ENCODE peak calls at places on chromosome 12, in four cellular contexts. One of them, this sample, is unnamed.

GRCh38 chr12:96907681-96908163 is 665 bp downstream of the NEDD1 start:
- DNase-seq in stimulated activated CD8-positive, alpha-beta memory T cell treated with anti-CD3 and anti-CD28 coated beads, Interleukin-4, amount 100 ng/mL, for 24 hours: no peak
- DNase-seq in naive thymus-derived CD4-positive, alpha-beta T cell: peak
- DNase-seq in SK-N-DZ: peak
- DNase-seq in this sample: peak

GRCh38 chr12:54463034-54463433 is 10.4 kb downstream of the GTSF1 start:
- DNase-seq in stimulated activated CD8-positive, alpha-beta memory T cell treated with anti-CD3 and anti-CD28 coated beads, Interleukin-4, amount 100 ng/mL, for 24 hours: no peak
- DNase-seq in naive thymus-derived CD4-positive, alpha-beta T cell: no peak
- DNase-seq in SK-N-DZ: no peak
- DNase-seq in this sample: peak

GRCh38 chr12:132886529-132887477 is 602 bp downstream of the CHFR start:
- DNase-seq in stimulated activated CD8-positive, alpha-beta memory T cell treated with anti-CD3 and anti-CD28 coated beads, Interleukin-4, amount 100 ng/mL, for 24 hours: no peak
- DNase-seq in naive thymus-derived CD4-positive, alpha-beta T cell: no peak
- DNase-seq in SK-N-DZ: peak
- DNase-seq in this sample: peak

GRCh38 chr12:94788298-94788697 is 137.9 kb upstream of the TMCC3 start:
- DNase-seq in stimulated activated CD8-positive, alpha-beta memory T cell treated with anti-CD3 and anti-CD28 coated beads, Interleukin-4, amount 100 ng/mL, for 24 hours: no peak
- DNase-seq in naive thymus-derived CD4-positive, alpha-beta T cell: no peak
- DNase-seq in SK-N-DZ: no peak
- DNase-seq in this sample: no peak

GRCh38 chr12:27193854-27194544 is 50.1 kb upstream of the STK38L start:
- DNase-seq in stimulated activated CD8-positive, alpha-beta memory T cell treated with anti-CD3 and anti-CD28 coated beads, Interleukin-4, amount 100 ng/mL, for 24 hours: no peak
- DNase-seq in naive thymus-derived CD4-positive, alpha-beta T cell: no peak
- DNase-seq in SK-N-DZ: peak
- DNase-seq in this sample: no peak

GRCh38 chr12:64039285-64039871 is 182.7 kb downstream of the KICS2 start:
- DNase-seq in stimulated activated CD8-positive, alpha-beta memory T cell treated with anti-CD3 and anti-CD28 coated beads, Interleukin-4, amount 100 ng/mL, for 24 hours: no peak
- DNase-seq in naive thymus-derived CD4-positive, alpha-beta T cell: no peak
- DNase-seq in SK-N-DZ: no peak
- DNase-seq in this sample: no peak

GRCh38 chr12:132006056-132006680 is 56.4 kb downstream of the EP400 start:
- DNase-seq in stimulated activated CD8-positive, alpha-beta memory T cell treated with anti-CD3 and anti-CD28 coated beads, Interleukin-4, amount 100 ng/mL, for 24 hours: no peak
- DNase-seq in naive thymus-derived CD4-positive, alpha-beta T cell: no peak
- DNase-seq in SK-N-DZ: no peak
- DNase-seq in this sample: no peak

GRCh38 chr12:115922952-115923564 is 354.4 kb downstream of the MED13L start:
- DNase-seq in stimulated activated CD8-positive, alpha-beta memory T cell treated with anti-CD3 and anti-CD28 coated beads, Interleukin-4, amount 100 ng/mL, for 24 hours: no peak
- DNase-seq in naive thymus-derived CD4-positive, alpha-beta T cell: no peak
- DNase-seq in SK-N-DZ: no peak
- DNase-seq in this sample: no peak

GRCh38 chr12:80041691-80042090 is 57.6 kb upstream of the OTOGL start:
- DNase-seq in stimulated activated CD8-positive, alpha-beta memory T cell treated with anti-CD3 and anti-CD28 coated beads, Interleukin-4, amount 100 ng/mL, for 24 hours: no peak
- DNase-seq in naive thymus-derived CD4-positive, alpha-beta T cell: no peak
- DNase-seq in SK-N-DZ: no peak
- DNase-seq in this sample: no peak

GRCh38 chr12:109725321-109726105 is 11.9 kb downstream of the FAM222A start:
- DNase-seq in stimulated activated CD8-positive, alpha-beta memory T cell treated with anti-CD3 and anti-CD28 coated beads, Interleukin-4, amount 100 ng/mL, for 24 hours: no peak
- DNase-seq in naive thymus-derived CD4-positive, alpha-beta T cell: no peak
- DNase-seq in SK-N-DZ: no peak
- DNase-seq in this sample: peak

GRCh38 chr12:92301329-92301728 is 155.7 kb upstream of the BTG1 start:
- DNase-seq in stimulated activated CD8-positive, alpha-beta memory T cell treated with anti-CD3 and anti-CD28 coated beads, Interleukin-4, amount 100 ng/mL, for 24 hours: no peak
- DNase-seq in naive thymus-derived CD4-positive, alpha-beta T cell: no peak
- DNase-seq in SK-N-DZ: no peak
- DNase-seq in this sample: no peak

GRCh38 chr12:21940972-21941521 is at the start of gene ABCC9:
- DNase-seq in stimulated activated CD8-positive, alpha-beta memory T cell treated with anti-CD3 and anti-CD28 coated beads, Interleukin-4, amount 100 ng/mL, for 24 hours: no peak
- DNase-seq in naive thymus-derived CD4-positive, alpha-beta T cell: no peak
- DNase-seq in SK-N-DZ: peak
- DNase-seq in this sample: peak

GRCh38 chr12:48525332-48525731 is at the start of gene OR8S1:
- DNase-seq in stimulated activated CD8-positive, alpha-beta memory T cell treated with anti-CD3 and anti-CD28 coated beads, Interleukin-4, amount 100 ng/mL, for 24 hours: no peak
- DNase-seq in naive thymus-derived CD4-positive, alpha-beta T cell: no peak
- DNase-seq in SK-N-DZ: no peak
- DNase-seq in this sample: no peak

GRCh38 chr12:106840217-106840616 is 65.7 kb downstream of the RIC8B start:
- DNase-seq in stimulated activated CD8-positive, alpha-beta memory T cell treated with anti-CD3 and anti-CD28 coated beads, Interleukin-4, amount 100 ng/mL, for 24 hours: no peak
- DNase-seq in naive thymus-derived CD4-positive, alpha-beta T cell: no peak
- DNase-seq in SK-N-DZ: peak
- DNase-seq in this sample: no peak

GRCh38 chr12:12563529-12563928 is 866 bp upstream of the DUSP16 start:
- DNase-seq in stimulated activated CD8-positive, alpha-beta memory T cell treated with anti-CD3 and anti-CD28 coated beads, Interleukin-4, amount 100 ng/mL, for 24 hours: no peak
- DNase-seq in naive thymus-derived CD4-positive, alpha-beta T cell: no peak
- DNase-seq in SK-N-DZ: peak
- DNase-seq in this sample: peak

GRCh38 chr12:96445743-96446655 is 43.4 kb upstream of the CFAP54 start:
- DNase-seq in stimulated activated CD8-positive, alpha-beta memory T cell treated with anti-CD3 and anti-CD28 coated beads, Interleukin-4, amount 100 ng/mL, for 24 hours: no peak
- DNase-seq in naive thymus-derived CD4-positive, alpha-beta T cell: peak
- DNase-seq in SK-N-DZ: no peak
- DNase-seq in this sample: no peak

GRCh38 chr12:43332977-43333649 is 218.9 kb downstream of the ADAMTS20 start:
- DNase-seq in stimulated activated CD8-positive, alpha-beta memory T cell treated with anti-CD3 and anti-CD28 coated beads, Interleukin-4, amount 100 ng/mL, for 24 hours: no peak
- DNase-seq in naive thymus-derived CD4-positive, alpha-beta T cell: no peak
- DNase-seq in SK-N-DZ: peak
- DNase-seq in this sample: no peak

GRCh38 chr12:107670999-107671643 is 14.5 kb upstream of the PWP1 start:
- DNase-seq in stimulated activated CD8-positive, alpha-beta memory T cell treated with anti-CD3 and anti-CD28 coated beads, Interleukin-4, amount 100 ng/mL, for 24 hours: no peak
- DNase-seq in naive thymus-derived CD4-positive, alpha-beta T cell: peak
- DNase-seq in SK-N-DZ: no peak
- DNase-seq in this sample: no peak

GRCh38 chr12:110348431-110349059 is 55.0 kb downstream of the ANAPC7 start:
- DNase-seq in stimulated activated CD8-positive, alpha-beta memory T cell treated with anti-CD3 and anti-CD28 coated beads, Interleukin-4, amount 100 ng/mL, for 24 hours: no peak
- DNase-seq in naive thymus-derived CD4-positive, alpha-beta T cell: no peak
- DNase-seq in SK-N-DZ: no peak
- DNase-seq in this sample: no peak

GRCh38 chr12:72493390-72493789 is 221.2 kb downstream of the TRHDE start:
- DNase-seq in stimulated activated CD8-positive, alpha-beta memory T cell treated with anti-CD3 and anti-CD28 coated beads, Interleukin-4, amount 100 ng/mL, for 24 hours: no peak
- DNase-seq in naive thymus-derived CD4-positive, alpha-beta T cell: no peak
- DNase-seq in SK-N-DZ: no peak
- DNase-seq in this sample: no peak

GRCh38 chr12:53325539-53326061 is 4.2 kb upstream of the AAAS start:
- DNase-seq in stimulated activated CD8-positive, alpha-beta memory T cell treated with anti-CD3 and anti-CD28 coated beads, Interleukin-4, amount 100 ng/mL, for 24 hours: peak
- DNase-seq in naive thymus-derived CD4-positive, alpha-beta T cell: peak
- DNase-seq in SK-N-DZ: no peak
- DNase-seq in this sample: peak

GRCh38 chr12:47156167-47156736 is 76.5 kb upstream of the AMIGO2 start:
- DNase-seq in stimulated activated CD8-positive, alpha-beta memory T cell treated with anti-CD3 and anti-CD28 coated beads, Interleukin-4, amount 100 ng/mL, for 24 hours: no peak
- DNase-seq in naive thymus-derived CD4-positive, alpha-beta T cell: no peak
- DNase-seq in SK-N-DZ: no peak
- DNase-seq in this sample: peak

GRCh38 chr12:65099182-65099581 is 21.9 kb downstream of the WIF1 start:
- DNase-seq in stimulated activated CD8-positive, alpha-beta memory T cell treated with anti-CD3 and anti-CD28 coated beads, Interleukin-4, amount 100 ng/mL, for 24 hours: no peak
- DNase-seq in naive thymus-derived CD4-positive, alpha-beta T cell: no peak
- DNase-seq in SK-N-DZ: no peak
- DNase-seq in this sample: no peak

GRCh38 chr12:98490491-98491453 is 24.6 kb upstream of the TMPO start:
- DNase-seq in stimulated activated CD8-positive, alpha-beta memory T cell treated with anti-CD3 and anti-CD28 coated beads, Interleukin-4, amount 100 ng/mL, for 24 hours: peak
- DNase-seq in naive thymus-derived CD4-positive, alpha-beta T cell: peak
- DNase-seq in SK-N-DZ: peak
- DNase-seq in this sample: peak

GRCh38 chr12:106720696-106721095 is 53.8 kb upstream of the RIC8B start:
- DNase-seq in stimulated activated CD8-positive, alpha-beta memory T cell treated with anti-CD3 and anti-CD28 coated beads, Interleukin-4, amount 100 ng/mL, for 24 hours: no peak
- DNase-seq in naive thymus-derived CD4-positive, alpha-beta T cell: no peak
- DNase-seq in SK-N-DZ: no peak
- DNase-seq in this sample: no peak

This sample was measured in Ammon's horn.